ENCODE peak calls at places on chromosome X, in six cellular contexts. One of them, this sample, is unnamed.

GRCh38 chrX:112832481-112833095 is 8.0 kb downstream of the AMOT start:
- DNase-seq in IMR-90: peak; percentile 7
- DNase-seq in endodermal cell: peak; percentile 82
- DNase-seq in thoracic aorta: no peak
- DNase-seq in psoas muscle: no peak
- DNase-seq in HCT116: peak; percentile 12
- DNase-seq in this sample: peak; percentile 69

GRCh38 chrX:46819136-46819535 is 17.7 kb upstream of the RP2 start:
- DNase-seq in psoas muscle: no peak
- DNase-seq in endodermal cell: no peak
- DNase-seq in thoracic aorta: no peak
- DNase-seq in IMR-90: no peak
- DNase-seq in HCT116: no peak
- DNase-seq in this sample: peak; percentile 48

GRCh38 chrX:39477438-39478120 is 620.2 kb downstream of the BCOR start:
- DNase-seq in HCT116: no peak
- DNase-seq in IMR-90: no peak
- DNase-seq in thoracic aorta: no peak
- DNase-seq in endodermal cell: peak; percentile 94
- DNase-seq in psoas muscle: peak; percentile 68
- DNase-seq in this sample: peak; percentile 33

GRCh38 chrX:1661048-1661921 is 46.4 kb downstream of the ASMT start:
- DNase-seq in IMR-90: no peak
- DNase-seq in thoracic aorta: no peak
- DNase-seq in endodermal cell: peak; percentile 91
- DNase-seq in HCT116: peak; percentile 60
- DNase-seq in psoas muscle: peak; percentile 72
- DNase-seq in this sample: no peak

GRCh38 chrX:122504026-122504425 is 680.1 kb upstream of the GRIA3 start:
- DNase-seq in endodermal cell: no peak
- DNase-seq in IMR-90: no peak
- DNase-seq in psoas muscle: no peak
- DNase-seq in thoracic aorta: no peak
- DNase-seq in HCT116: no peak
- DNase-seq in this sample: peak; percentile 32

GRCh38 chrX:54182864-54183613 is at the start of gene FAM120C:
- DNase-seq in endodermal cell: peak; percentile 87
- DNase-seq in HCT116: peak; percentile 56
- DNase-seq in psoas muscle: peak; percentile 81
- DNase-seq in thoracic aorta: peak; percentile 2
- DNase-seq in IMR-90: peak; percentile 64
- DNase-seq in this sample: peak; percentile 49

GRCh38 chrX:39809326-39809725 is 288.4 kb downstream of the BCOR start:
- DNase-seq in endodermal cell: peak; percentile 34
- DNase-seq in IMR-90: peak; percentile 82
- DNase-seq in HCT116: no peak
- DNase-seq in psoas muscle: peak; percentile 4
- DNase-seq in thoracic aorta: no peak
- DNase-seq in this sample: peak; percentile 39

GRCh38 chrX:118164138-118164537 is 47.5 kb upstream of the KLHL13 start:
- DNase-seq in IMR-90: peak; percentile 48
- DNase-seq in psoas muscle: no peak
- DNase-seq in HCT116: no peak
- DNase-seq in endodermal cell: no peak
- DNase-seq in thoracic aorta: no peak
- DNase-seq in this sample: no peak

GRCh38 chrX:136639506-136640176 is 8.3 kb upstream of the CD40LG start:
- DNase-seq in thoracic aorta: no peak
- DNase-seq in psoas muscle: no peak
- DNase-seq in HCT116: no peak
- DNase-seq in endodermal cell: no peak
- DNase-seq in IMR-90: no peak
- DNase-seq in this sample: no peak

GRCh38 chrX:53088136-53088974 is 5.6 kb upstream of the KANTR start:
- DNase-seq in endodermal cell: peak; percentile 92
- DNase-seq in thoracic aorta: no peak
- DNase-seq in IMR-90: peak; percentile 78
- DNase-seq in psoas muscle: peak; percentile 88
- DNase-seq in HCT116: no peak
- DNase-seq in this sample: peak; percentile 65

GRCh38 chrX:44071070-44071645 is 98.0 kb upstream of the NDP start:
- DNase-seq in HCT116: no peak
- DNase-seq in endodermal cell: no peak
- DNase-seq in IMR-90: no peak
- DNase-seq in thoracic aorta: no peak
- DNase-seq in psoas muscle: no peak
- DNase-seq in this sample: no peak

GRCh38 chrX:29090811-29091210 is 503.6 kb downstream of the IL1RAPL1 start:
- DNase-seq in endodermal cell: no peak
- DNase-seq in IMR-90: peak; percentile 29
- DNase-seq in psoas muscle: no peak
- DNase-seq in thoracic aorta: no peak
- DNase-seq in HCT116: no peak
- DNase-seq in this sample: no peak

GRCh38 chrX:11273544-11273943 is 19.7 kb upstream of the AMELX start:
- DNase-seq in HCT116: no peak
- DNase-seq in IMR-90: peak; percentile 53
- DNase-seq in thoracic aorta: no peak
- DNase-seq in endodermal cell: no peak
- DNase-seq in psoas muscle: no peak
- DNase-seq in this sample: peak; percentile 28

GRCh38 chrX:53594354-53594753 is 92.2 kb downstream of the HUWE1 start:
- DNase-seq in IMR-90: peak; percentile 70
- DNase-seq in psoas muscle: no peak
- DNase-seq in endodermal cell: no peak
- DNase-seq in thoracic aorta: no peak
- DNase-seq in HCT116: no peak
- DNase-seq in this sample: no peak

GRCh38 chrX:150753968-150754367 is 60.8 kb downstream of the MTMR1 start:
- DNase-seq in psoas muscle: no peak
- DNase-seq in HCT116: no peak
- DNase-seq in IMR-90: no peak
- DNase-seq in thoracic aorta: no peak
- DNase-seq in endodermal cell: no peak
- DNase-seq in this sample: no peak

GRCh38 chrX:149829751-149830191 is 48.0 kb downstream of the MAGEA9 start:
- DNase-seq in endodermal cell: peak; percentile 69
- DNase-seq in IMR-90: peak; percentile 24
- DNase-seq in psoas muscle: no peak
- DNase-seq in thoracic aorta: no peak
- DNase-seq in HCT116: no peak
- DNase-seq in this sample: peak; percentile 89

GRCh38 chrX:132564026-132564425 is 75.2 kb upstream of the MBNL3 start:
- DNase-seq in HCT116: no peak
- DNase-seq in endodermal cell: no peak
- DNase-seq in thoracic aorta: no peak
- DNase-seq in psoas muscle: no peak
- DNase-seq in IMR-90: no peak
- DNase-seq in this sample: no peak

GRCh38 chrX:39645059-39645895 is 452.5 kb downstream of the BCOR start:
- DNase-seq in endodermal cell: no peak
- DNase-seq in psoas muscle: peak; percentile 81
- DNase-seq in thoracic aorta: peak; percentile 47
- DNase-seq in IMR-90: peak; percentile 59
- DNase-seq in HCT116: no peak
- DNase-seq in this sample: no peak

GRCh38 chrX:34300871-34301270 is 168.8 kb upstream of the FAM47A start:
- DNase-seq in psoas muscle: no peak
- DNase-seq in endodermal cell: peak; percentile 83
- DNase-seq in IMR-90: peak; percentile 58
- DNase-seq in HCT116: peak; percentile 0
- DNase-seq in thoracic aorta: no peak
- DNase-seq in this sample: peak; percentile 13

GRCh38 chrX:134236690-134237362 is at the start of gene CCDC160:
- DNase-seq in HCT116: peak; percentile 2
- DNase-seq in IMR-90: no peak
- DNase-seq in psoas muscle: peak; percentile 76
- DNase-seq in endodermal cell: peak; percentile 90
- DNase-seq in thoracic aorta: no peak
- DNase-seq in this sample: no peak

GRCh38 chrX:23752740-23753435 is 9.8 kb upstream of the ACOT9 start:
- DNase-seq in IMR-90: peak; percentile 62
- DNase-seq in thoracic aorta: no peak
- DNase-seq in HCT116: no peak
- DNase-seq in psoas muscle: no peak
- DNase-seq in endodermal cell: no peak
- DNase-seq in this sample: peak; percentile 73

GRCh38 chrX:36986231-36986630 is 21.9 kb upstream of the FAM47C start:
- DNase-seq in IMR-90: no peak
- DNase-seq in psoas muscle: no peak
- DNase-seq in thoracic aorta: no peak
- DNase-seq in endodermal cell: peak; percentile 60
- DNase-seq in HCT116: no peak
- DNase-seq in this sample: no peak

GRCh38 chrX:143669395-143669794 is 33.5 kb upstream of the SLITRK4 start:
- DNase-seq in psoas muscle: no peak
- DNase-seq in HCT116: no peak
- DNase-seq in endodermal cell: no peak
- DNase-seq in IMR-90: no peak
- DNase-seq in thoracic aorta: no peak
- DNase-seq in this sample: no peak

GRCh38 chrX:8738588-8739189 is 6.8 kb upstream of the ANOS1 start:
- DNase-seq in IMR-90: peak; percentile 29
- DNase-seq in endodermal cell: peak; percentile 77
- DNase-seq in psoas muscle: no peak
- DNase-seq in thoracic aorta: no peak
- DNase-seq in HCT116: no peak
- DNase-seq in this sample: no peak

GRCh38 chrX:115616943-115617563 is 56.1 kb downstream of the PLS3 start:
- DNase-seq in HCT116: peak; percentile 66
- DNase-seq in thoracic aorta: no peak
- DNase-seq in IMR-90: peak; percentile 84
- DNase-seq in psoas muscle: no peak
- DNase-seq in endodermal cell: peak; percentile 58
- DNase-seq in this sample: peak; percentile 77

GRCh38 chrX:18390941-18391538 is 34.4 kb upstream of the CDKL5 start:
- DNase-seq in endodermal cell: peak; percentile 84
- DNase-seq in IMR-90: peak; percentile 63
- DNase-seq in thoracic aorta: peak; percentile 3
- DNase-seq in HCT116: peak; percentile 57
- DNase-seq in psoas muscle: peak; percentile 59
- DNase-seq in this sample: no peak

GRCh38 chrX:24574743-24575142 is 72.4 kb downstream of the PCYT1B start:
- DNase-seq in endodermal cell: no peak
- DNase-seq in thoracic aorta: no peak
- DNase-seq in psoas muscle: no peak
- DNase-seq in HCT116: no peak
- DNase-seq in IMR-90: no peak
- DNase-seq in this sample: no peak

GRCh38 chrX:21658152-21658737 is at the start of gene KLHL34:
- DNase-seq in endodermal cell: no peak
- DNase-seq in thoracic aorta: no peak
- DNase-seq in HCT116: no peak
- DNase-seq in psoas muscle: peak; percentile 88
- DNase-seq in IMR-90: no peak
- DNase-seq in this sample: no peak

GRCh38 chrX:74835566-74835965 is 89.7 kb downstream of the NEXMIF start:
- DNase-seq in HCT116: no peak
- DNase-seq in endodermal cell: no peak
- DNase-seq in thoracic aorta: no peak
- DNase-seq in psoas muscle: no peak
- DNase-seq in IMR-90: no peak
- DNase-seq in this sample: no peak

GRCh38 chrX:150902434-150903109 is 4.1 kb upstream of the CD99L2 start:
- DNase-seq in HCT116: no peak
- DNase-seq in psoas muscle: no peak
- DNase-seq in IMR-90: no peak
- DNase-seq in endodermal cell: peak; percentile 98
- DNase-seq in thoracic aorta: no peak
- DNase-seq in this sample: no peak

GRCh38 chrX:46722742-46723568 is 36.0 kb downstream of the SLC9A7 start:
- DNase-seq in psoas muscle: no peak
- DNase-seq in endodermal cell: no peak
- DNase-seq in thoracic aorta: no peak
- DNase-seq in IMR-90: peak; percentile 21
- DNase-seq in HCT116: no peak
- DNase-seq in this sample: peak; percentile 56

GRCh38 chrX:110338850-110339373 is 19.7 kb upstream of the RTL9 start:
- DNase-seq in psoas muscle: no peak
- DNase-seq in HCT116: no peak
- DNase-seq in thoracic aorta: no peak
- DNase-seq in IMR-90: no peak
- DNase-seq in endodermal cell: no peak
- DNase-seq in this sample: no peak

GRCh38 chrX:110346681-110347080 is 12.0 kb upstream of the RTL9 start:
- DNase-seq in endodermal cell: peak; percentile 62
- DNase-seq in HCT116: no peak
- DNase-seq in IMR-90: no peak
- DNase-seq in psoas muscle: no peak
- DNase-seq in thoracic aorta: no peak
- DNase-seq in this sample: no peak

GRCh38 chrX:110341189-110342035 is 17.2 kb upstream of the RTL9 start:
- DNase-seq in endodermal cell: no peak
- DNase-seq in IMR-90: peak; percentile 91
- DNase-seq in thoracic aorta: no peak
- DNase-seq in HCT116: peak; percentile 28
- DNase-seq in psoas muscle: no peak
- DNase-seq in this sample: peak; percentile 45
- H3K27ac ChIP-seq in endodermal cell: no peak overlapping the region
- H3K27ac ChIP-seq in IMR-90: peak overlapping the region; percentile 73
- H3K27ac ChIP-seq in thoracic aorta: no peak overlapping the region
- H3K27ac ChIP-seq in HCT116: no peak overlapping the region
- H3K27ac ChIP-seq in psoas muscle: no peak overlapping the region
- H3K27ac ChIP-seq in this sample: peak overlapping the region; percentile 89

GRCh38 chrX:83845397-83845796 is 15.5 kb upstream of the CYLC1 start:
- DNase-seq in thoracic aorta: no peak
- DNase-seq in endodermal cell: peak; percentile 57
- DNase-seq in HCT116: peak; percentile 0
- DNase-seq in IMR-90: peak; percentile 22
- DNase-seq in psoas muscle: no peak
- DNase-seq in this sample: peak; percentile 1
- TF ChIP-seq CTCF in thoracic aorta: no peak
- TF ChIP-seq CTCF in endodermal cell: peak; percentile 83
- TF ChIP-seq CTCF in HCT116: peak; percentile 46
- TF ChIP-seq CTCF in IMR-90: peak; percentile 58
- TF ChIP-seq CTCF in psoas muscle: peak; percentile 46
- TF ChIP-seq CTCF in this sample: peak; percentile 54

DNA sequence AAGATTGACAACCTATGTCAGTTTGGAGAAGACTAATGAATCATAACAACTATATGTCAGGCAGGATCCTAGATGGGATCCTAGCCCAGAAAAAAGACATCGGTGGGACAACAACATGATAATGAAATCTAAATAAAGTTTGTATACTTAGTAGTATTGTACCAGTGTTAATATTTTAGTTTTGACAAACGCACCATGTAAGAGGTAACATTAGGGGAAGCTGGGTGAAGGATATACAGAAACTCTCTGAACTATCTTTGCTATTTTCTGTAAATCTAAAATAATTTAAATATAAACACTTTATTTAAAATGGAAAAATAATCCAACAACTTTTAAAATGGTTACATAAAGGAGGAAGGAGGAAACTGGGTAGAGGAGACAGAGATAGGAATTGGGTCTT is 105.6 kb upstream of the AP1S2 start:
- DNase-seq in endodermal cell: no peak
- DNase-seq in thoracic aorta: no peak
- DNase-seq in IMR-90: no peak
- DNase-seq in psoas muscle: no peak
- DNase-seq in HCT116: no peak
- DNase-seq in this sample: no peak
- H3K4me1 ChIP-seq in endodermal cell: peaks cover 4% of the 10 kb centered on the region
- H3K4me1 ChIP-seq in thoracic aorta: no peaks in the 10 kb centered on the region
- H3K4me1 ChIP-seq in IMR-90: no peaks in the 10 kb centered on the region
- H3K4me1 ChIP-seq in psoas muscle: no peaks in the 10 kb centered on the region
- H3K4me1 ChIP-seq in HCT116: no peaks in the 10 kb centered on the region
- H3K4me1 ChIP-seq in this sample: peaks cover 6% of the 10 kb centered on the region

GRCh38 chrX:130082244-130083106 is 27.8 kb downstream of the ELF4 start:
- DNase-seq in HCT116: no peak
- DNase-seq in thoracic aorta: no peak
- DNase-seq in psoas muscle: peak; percentile 69
- DNase-seq in IMR-90: no peak
- DNase-seq in endodermal cell: no peak
- DNase-seq in this sample: no peak
- H3K27ac ChIP-seq in HCT116: no peak overlapping the region
- H3K27ac ChIP-seq in thoracic aorta: peak overlapping the region; percentile 53
- H3K27ac ChIP-seq in psoas muscle: no peak overlapping the region
- H3K27ac ChIP-seq in IMR-90: no peak overlapping the region
- H3K27ac ChIP-seq in endodermal cell: no peak overlapping the region
- H3K27ac ChIP-seq in this sample: no peak overlapping the region

This sample was measured in foreskin keratinocyte.